ENCODE peak calls at places on chromosome 4, in nine cellular contexts. M, A, Q, K, Y, U, Z, O and T are unnamed samples.

GRCh38 chr4:152106113-152106763 is 345.4 kb upstream of the GATB start:
- DNase-seq in O (peak; percentile 80), Z (peak; percentile 91), A (no peak), U (no peak), K (peak; percentile 81), M (no peak), Q (no peak), Y (peak; percentile 90), T (peak; percentile 83)

GRCh38 chr4:94680131-94680862 is 77.5 kb upstream of the BMPR1B start:
- DNase-seq in Y (no peak), M (no peak), A (no peak), K (no peak), O (no peak), U (no peak), Q (no peak), Z (no peak), T (no peak)

GRCh38 chr4:187128971-187129370 is 405.3 kb upstream of the FAT1 start:
- DNase-seq in K (no peak), U (no peak), Q (no peak), M (no peak), Z (peak; percentile 70), O (no peak), A (no peak), Y (no peak), T (no peak)

GRCh38 chr4:3324093-3324815 is 31.4 kb downstream of the RGS12 start:
- DNase-seq in U (peak; percentile 6), Q (no peak), O (no peak), Z (no peak), M (no peak), K (peak; percentile 34), Y (no peak), A (no peak), T (no peak)

GRCh38 chr4:30950737-30951136 is 230.6 kb downstream of the PCDH7 start:
- DNase-seq in M (no peak), K (no peak), Z (no peak), A (no peak), Y (peak; percentile 61), U (no peak), O (no peak), Q (no peak), T (no peak)

GRCh38 chr4:53365121-53365485 is 758 bp downstream of the SCFD2 start:
- DNase-seq in U (no peak), Y (peak; percentile 18), O (no peak), M (no peak), Z (no peak), A (peak; percentile 4), Q (no peak), K (no peak), T (no peak)

GRCh38 chr4:54843106-54843505 is 185.3 kb downstream of the KIT start:
- DNase-seq in Y (no peak), Q (no peak), M (no peak), Z (no peak), K (no peak), O (no peak), U (no peak), A (no peak), T (peak; percentile 21)

GRCh38 chr4:109985993-109986640 is 73.4 kb downstream of the EGF start:
- DNase-seq in Q (no peak), Z (no peak), A (no peak), M (no peak), K (no peak), O (peak; percentile 39), U (no peak), Y (no peak), T (no peak)

GRCh38 chr4:71456841-71457240 is 118.0 kb downstream of the SLC4A4 start:
- DNase-seq in K (no peak), Y (peak; percentile 51), Z (peak; percentile 90), M (no peak), U (no peak), Q (no peak), A (no peak), O (peak; percentile 10), T (no peak)

GRCh38 chr4:40526741-40527140 is 102.9 kb downstream of the RBM47 start:
- DNase-seq in K (no peak), M (no peak), A (no peak), Z (no peak), Y (no peak), Q (no peak), U (no peak), O (no peak), T (no peak)

GRCh38 chr4:21901831-21902230 is 46.7 kb downstream of the KCNIP4 start:
- DNase-seq in A (no peak), K (no peak), M (no peak), O (no peak), Q (no peak), U (no peak), Z (peak; percentile 39), Y (no peak), T (no peak)

GRCh38 chr4:85940131-85940530 is 419.7 kb downstream of the MAPK10 start:
- DNase-seq in Q (no peak), U (no peak), O (no peak), Y (no peak), Z (no peak), A (no peak), M (no peak), K (no peak), T (no peak)

GRCh38 chr4:7967501-7968261 is 28.0 kb upstream of the AFAP1 start:
- DNase-seq in K (no peak), Z (no peak), Q (no peak), U (no peak), A (no peak), O (no peak), Y (no peak), M (no peak), T (no peak)

GRCh38 chr4:172727631-172728030 is 441.0 kb upstream of the GALNT7 start:
- DNase-seq in Q (no peak), M (no peak), K (no peak), U (no peak), O (no peak), A (no peak), Z (no peak), Y (no peak), T (no peak)

GRCh38 chr4:16253127-16253960 is 27.1 kb upstream of the TAPT1 start:
- DNase-seq in Y (no peak), O (peak; percentile 20), U (no peak), A (no peak), Q (no peak), Z (peak; percentile 60), M (no peak), K (no peak), T (no peak)

GRCh38 chr4:147924604-147925412 is 192.9 kb downstream of the ARHGAP10 start:
- DNase-seq in O (no peak), Q (no peak), M (no peak), Z (peak; percentile 22), A (no peak), U (no peak), Y (peak; percentile 69), K (no peak), T (no peak)

GRCh38 chr4:88841635-88842034 is 144.0 kb upstream of the NAP1L5 start:
- DNase-seq in Z (peak; percentile 6), A (no peak), K (no peak), U (no peak), O (peak; percentile 52), Y (no peak), Q (no peak), M (no peak), T (no peak)

GRCh38 chr4:7904942-7905341 is 34.7 kb downstream of the AFAP1 start:
- DNase-seq in U (no peak), Z (peak; percentile 78), M (no peak), A (no peak), K (no peak), Q (no peak), O (peak; percentile 87), Y (peak; percentile 68), T (no peak)

GRCh38 chr4:105206214-105206613 is 59.5 kb downstream of the TET2 start:
- DNase-seq in Y (no peak), M (no peak), A (no peak), K (no peak), O (no peak), Z (no peak), U (no peak), Q (no peak), T (no peak)

GRCh38 chr4:19807505-19807904 is 444.2 kb upstream of the SLIT2 start:
- DNase-seq in K (no peak), A (no peak), U (no peak), Q (no peak), M (no peak), O (peak; percentile 22), Z (peak; percentile 78), Y (peak; percentile 11), T (no peak)

GRCh38 chr4:119005888-119006287 is 117.2 kb downstream of the SYNPO2 start:
- DNase-seq in U (no peak), M (no peak), Z (no peak), A (no peak), Q (no peak), O (no peak), K (no peak), Y (no peak), T (no peak)

GRCh38 chr4:177064724-177065394 is 244.8 kb upstream of the NEIL3 start:
- DNase-seq in U (no peak), Q (no peak), O (no peak), Y (no peak), M (no peak), K (no peak), A (no peak), Z (no peak), T (no peak)

GRCh38 chr4:8914461-8915171 is 43.0 kb upstream of the HMX1 start:
- DNase-seq in A (no peak), Q (no peak), U (peak; percentile 1), K (peak; percentile 34), Y (peak; percentile 1), Z (no peak), O (no peak), M (no peak), T (no peak)

GRCh38 chr4:5971077-5971447 is 47.2 kb downstream of the C4orf50 start:
- DNase-seq in Y (no peak), Z (no peak), Q (no peak), K (no peak), U (no peak), O (no peak), A (no peak), M (no peak), T (no peak)

GRCh38 chr4:98658287-98659105 is at the start of gene TSPAN5:
- DNase-seq in A (peak; percentile 77), U (peak; percentile 82), Z (no peak), Y (peak; percentile 93), Q (peak; percentile 71), O (peak; percentile 38), K (peak; percentile 85), M (peak; percentile 63), T (peak; percentile 82)

GRCh38 chr4:2637956-2638552 is 101.6 kb downstream of the FAM193A start:
- DNase-seq in Q (no peak), M (no peak), K (peak; percentile 57), U (no peak), O (no peak), Z (no peak), A (no peak), Y (no peak), T (no peak)

GRCh38 chr4:165351359-165352130 is 24.1 kb downstream of the MSMO1 start:
- DNase-seq in U (no peak), A (no peak), Q (no peak), K (no peak), M (no peak), Y (no peak), O (no peak), Z (no peak), T (no peak)

GRCh38 chr4:127669691-127670090 is 36.9 kb downstream of the INTU start:
- DNase-seq in A (no peak), Z (no peak), Y (no peak), K (no peak), U (no peak), Q (no peak), M (no peak), O (no peak), T (no peak)

GRCh38 chr4:125062079-125062478 is 252.7 kb upstream of the FAT4 start:
- DNase-seq in Y (no peak), O (no peak), M (no peak), Z (no peak), K (no peak), Q (no peak), U (no peak), A (no peak), T (no peak)